ENCODE peak calls at places on chromosomes 1 and 21, in ten cellular contexts. M is HFFc6, E is fibroblast of lung, H is BJ, X is HCT116, B is breast epithelium, A is H9, L is bronchial epithelial cell, T is cardiac muscle cell, Z is brain microvascular endothelial cell. I is an unnamed sample.

GRCh38 chr1:219518168-219518905 is 94.6 kb downstream of the ZC3H11B start:
- DNase-seq in Z (peak), L (peak), E (no peak), B (no peak), X (no peak), M (peak), T (peak), H (peak), A (no peak), I (no peak)

GRCh38 chr1:58573705-58574591 is 3.1 kb downstream of the TACSTD2 start:
- DNase-seq in A (no peak), Z (no peak), L (peak), X (no peak), H (no peak), B (no peak), E (no peak), M (no peak), T (no peak), I (no peak)

GRCh38 chr1:232057217-232057895 is 430.8 kb downstream of the DISC1 start:
- DNase-seq in L (no peak), H (no peak), X (no peak), M (no peak), E (no peak), B (no peak), T (no peak), Z (no peak), A (no peak), I (no peak)

GRCh38 chr1:110216116-110216515 is 6.0 kb downstream of the KCNC4 start:
- DNase-seq in X (no peak), B (no peak), E (no peak), L (no peak), A (no peak), M (no peak), Z (no peak), H (no peak), T (no peak), I (no peak)

GRCh38 chr1:55447488-55447887 is 232.3 kb upstream of the USP24 start:
- DNase-seq in M (no peak), H (no peak), Z (no peak), T (no peak), A (no peak), E (no peak), X (no peak), L (peak), B (no peak), I (no peak)

GRCh38 chr1:31976401-31976800 is 37.3 kb upstream of the KHDRBS1 start:
- DNase-seq in Z (no peak), A (no peak), E (no peak), T (no peak), L (peak), X (no peak), B (no peak), M (peak), H (no peak), I (no peak)

GRCh38 chr1:214898718-214899117 is 183.8 kb upstream of the KCNK2 start:
- DNase-seq in Z (no peak), T (no peak), E (no peak), A (no peak), H (no peak), B (no peak), X (no peak), M (no peak), L (no peak), I (no peak)

GRCh38 chr21:34154878-34155277 is 81.5 kb downstream of the MRPS6 start:
- DNase-seq in E (no peak), Z (no peak), A (no peak), T (no peak), L (no peak), X (no peak), B (no peak), M (no peak), H (no peak), I (no peak)

GRCh38 chr21:37849703-37850102 is 66.6 kb downstream of the KCNJ6 start:
- DNase-seq in B (no peak), E (peak), H (peak), L (peak), T (peak), M (peak), A (no peak), X (no peak), Z (peak), I (no peak)

GRCh38 chr1:30656171-30656940 is 67.0 kb downstream of the MATN1 start:
- DNase-seq in A (no peak), L (no peak), X (no peak), M (no peak), H (no peak), Z (no peak), T (no peak), B (no peak), E (no peak), I (no peak)

GRCh38 chr1:101365186-101365585 is 128.4 kb downstream of the S1PR1 start:
- DNase-seq in T (no peak), H (no peak), A (no peak), Z (peak), M (no peak), L (no peak), X (no peak), B (no peak), E (no peak), I (no peak)

GRCh38 chr1:33031506-33031905 is 5.2 kb downstream of the AK2 start:
- DNase-seq in Z (no peak), T (no peak), A (no peak), E (no peak), H (no peak), B (no peak), X (no peak), M (no peak), L (no peak), I (no peak)

GRCh38 chr1:6459850-6460265 is 6.1 kb downstream of the TNFRSF25 start:
- DNase-seq in L (no peak), T (no peak), B (no peak), X (no peak), A (peak), M (no peak), E (no peak), H (no peak), Z (no peak), I (no peak)

GRCh38 chr1:113353581-113353980 is 36.7 kb upstream of the MAGI3 start:
- DNase-seq in Z (no peak), H (no peak), L (peak), B (no peak), E (no peak), A (no peak), X (no peak), T (no peak), M (no peak), I (no peak)

GRCh38 chr1:38997901-38998190 is 6.8 kb downstream of the AKIRIN1 start:
- DNase-seq in X (no peak), L (no peak), H (no peak), B (no peak), A (no peak), Z (no peak), E (no peak), T (no peak), M (no peak), I (no peak)

GRCh38 chr1:154626456-154627246 is 18.7 kb upstream of the ADAR start:
- DNase-seq in E (no peak), A (no peak), T (no peak), H (no peak), Z (no peak), M (no peak), B (no peak), X (no peak), L (peak), I (no peak)

GRCh38 chr1:93937997-93938396 is 28.8 kb upstream of the GCLM start:
- DNase-seq in Z (no peak), X (no peak), T (no peak), H (no peak), L (no peak), E (no peak), M (no peak), A (no peak), B (no peak), I (no peak)

GRCh38 chr1:58035523-58035922 is 511.0 kb downstream of the OMA1 start:
- DNase-seq in E (peak), X (no peak), H (no peak), A (peak), B (no peak), Z (no peak), T (peak), L (peak), M (no peak), I (no peak)

GRCh38 chr1:61254629-61255323 is 172.4 kb downstream of the NFIA start:
- DNase-seq in H (no peak), A (no peak), B (no peak), E (peak), X (no peak), M (peak), Z (peak), L (peak), T (peak), I (no peak)

GRCh38 chr21:42721341-42721824 is 68.0 kb downstream of the PDE9A start:
- DNase-seq in H (no peak), M (no peak), B (no peak), Z (no peak), L (no peak), X (no peak), A (no peak), T (peak), E (peak), I (no peak)

GRCh38 chr1:56477164-56478111 is 101.9 kb downstream of the PLPP3 start:
- DNase-seq in H (no peak), Z (peak), M (no peak), B (peak), L (no peak), E (peak), T (peak), A (peak), X (no peak), I (peak)

GRCh38 chr1:206992815-206993214 is 22.6 kb upstream of the FCAMR start:
- DNase-seq in M (no peak), L (no peak), Z (no peak), E (no peak), X (no peak), T (no peak), A (no peak), H (no peak), B (no peak), I (no peak)

GRCh38 chr1:71231751-71232150 is 150.9 kb upstream of the ZRANB2 start:
- DNase-seq in B (no peak), M (no peak), T (peak), E (peak), X (no peak), A (no peak), Z (no peak), L (peak), H (no peak), I (no peak)

GRCh38 chr1:106912146-106912545 is 144.3 kb upstream of the PRMT6 start:
- DNase-seq in H (no peak), M (no peak), B (no peak), E (peak), T (no peak), X (no peak), Z (no peak), L (peak), A (no peak), I (no peak)

DNA sequence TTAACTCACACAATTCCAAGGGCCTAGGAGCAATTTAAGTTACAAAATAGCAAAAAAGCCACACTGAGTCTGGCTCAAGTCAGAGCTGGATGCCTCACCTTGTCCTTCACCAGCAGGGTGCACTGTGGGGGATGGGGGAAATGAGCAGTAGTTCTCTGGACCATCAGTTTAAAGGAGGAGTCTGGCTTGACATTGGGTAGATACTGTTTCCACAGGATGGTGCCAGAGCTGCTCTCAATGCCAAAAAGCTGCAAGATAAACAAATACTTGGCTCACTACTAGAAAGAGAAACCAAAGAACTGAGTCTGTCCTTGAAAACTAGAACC is 18.8 kb downstream of the EMC1 start:
- DNase-seq in L (no peak), H (no peak), M (no peak), T (peak), X (no peak), E (peak), A (no peak), B (no peak), Z (no peak), I (no peak)
- TF ChIP-seq CTCF in L (peak), H (peak), M (peak), T (peak), X (peak), E (peak), A (no peak), B (no peak), Z (peak), I (no peak)

GRCh38 chr1:180778782-180779398 is 133.8 kb upstream of the KIAA1614 start:
- DNase-seq in H (no peak), M (no peak), E (no peak), X (peak), Z (no peak), L (peak), B (no peak), A (peak), T (no peak), I (no peak)
- TF ChIP-seq CTCF in H (peak), M (peak), E (peak), X (peak), Z (peak), L (peak), B (no peak), A (peak), T (peak), I (peak)

DNA sequence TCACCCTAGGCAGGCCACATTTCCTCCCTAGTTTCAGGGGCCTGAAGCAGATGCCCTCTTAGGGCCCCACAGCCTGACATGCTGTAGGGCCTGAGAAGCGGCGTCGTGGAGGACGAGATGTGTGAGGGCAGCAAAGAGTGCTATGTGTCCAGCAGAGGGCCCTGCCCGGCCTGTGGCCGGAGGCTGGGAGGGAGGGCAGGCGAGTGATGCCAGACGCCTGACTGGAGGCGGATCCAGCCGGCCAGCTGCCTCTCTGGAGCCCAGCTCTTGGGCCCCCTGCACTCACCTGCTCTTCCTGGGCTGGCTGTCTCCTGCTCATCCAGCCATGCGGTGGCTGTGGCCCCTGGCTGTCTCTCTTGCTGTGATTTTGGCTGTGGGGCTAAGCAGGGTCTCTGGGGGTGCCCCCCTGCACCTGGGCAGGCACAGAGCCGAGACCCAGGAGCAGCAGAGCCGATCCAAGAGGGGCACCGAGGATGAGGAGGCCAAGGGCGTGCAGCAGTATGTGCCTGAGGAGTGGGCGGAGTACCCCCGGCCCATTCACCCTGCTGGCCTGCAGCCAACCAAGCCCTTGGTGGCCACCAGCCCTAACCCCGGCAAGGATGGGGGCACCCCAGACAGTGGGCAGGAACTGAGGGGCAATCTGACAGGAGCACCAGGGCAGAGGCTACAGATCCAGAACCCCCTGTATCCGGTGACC is at the start of gene GPR37L1:
- DNase-seq in L (no peak), E (peak), M (peak), Z (no peak), T (peak), H (no peak), X (no peak), A (peak), B (no peak), I (peak)
- TF ChIP-seq CTCF in L (no peak), E (peak), M (peak), Z (peak), T (peak), H (peak), X (peak), A (peak), B (peak), I (peak)

DNA sequence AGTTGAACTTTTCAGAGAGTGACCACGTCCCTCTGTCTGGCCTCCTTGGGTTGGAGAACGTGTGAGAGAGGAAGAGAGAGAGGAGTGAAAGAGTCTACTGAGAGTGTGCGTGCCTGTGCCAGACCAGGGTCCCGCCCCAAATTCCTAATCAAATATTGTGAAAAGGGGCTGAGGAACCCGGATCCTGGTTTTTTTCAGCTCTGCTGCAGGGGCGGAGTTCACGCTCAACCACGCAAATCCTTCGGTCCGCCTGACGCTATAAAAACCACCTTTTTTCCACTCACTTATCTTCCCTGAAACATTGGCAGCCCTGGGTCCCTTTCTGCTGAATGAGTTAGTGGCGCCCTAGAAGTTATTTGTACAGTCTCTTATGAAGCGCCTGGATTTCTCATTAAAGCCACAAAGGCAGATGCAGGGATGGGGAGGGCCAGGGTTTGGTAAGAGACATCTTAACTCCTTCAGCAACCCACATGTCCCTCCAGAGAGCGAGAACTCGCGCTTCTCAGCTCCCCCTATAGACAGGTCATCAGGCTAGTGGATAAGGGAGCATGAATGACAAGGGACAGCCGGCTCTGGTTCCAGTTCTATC is at the start of gene FMOD:
- DNase-seq in H (no peak), T (peak), X (no peak), Z (no peak), E (peak), B (peak), A (peak), M (no peak), L (peak), I (no peak)
- TF ChIP-seq CTCF in H (no peak), T (peak), X (peak), Z (peak), E (peak), B (no peak), A (peak), M (peak), L (peak), I (no peak)

DNA sequence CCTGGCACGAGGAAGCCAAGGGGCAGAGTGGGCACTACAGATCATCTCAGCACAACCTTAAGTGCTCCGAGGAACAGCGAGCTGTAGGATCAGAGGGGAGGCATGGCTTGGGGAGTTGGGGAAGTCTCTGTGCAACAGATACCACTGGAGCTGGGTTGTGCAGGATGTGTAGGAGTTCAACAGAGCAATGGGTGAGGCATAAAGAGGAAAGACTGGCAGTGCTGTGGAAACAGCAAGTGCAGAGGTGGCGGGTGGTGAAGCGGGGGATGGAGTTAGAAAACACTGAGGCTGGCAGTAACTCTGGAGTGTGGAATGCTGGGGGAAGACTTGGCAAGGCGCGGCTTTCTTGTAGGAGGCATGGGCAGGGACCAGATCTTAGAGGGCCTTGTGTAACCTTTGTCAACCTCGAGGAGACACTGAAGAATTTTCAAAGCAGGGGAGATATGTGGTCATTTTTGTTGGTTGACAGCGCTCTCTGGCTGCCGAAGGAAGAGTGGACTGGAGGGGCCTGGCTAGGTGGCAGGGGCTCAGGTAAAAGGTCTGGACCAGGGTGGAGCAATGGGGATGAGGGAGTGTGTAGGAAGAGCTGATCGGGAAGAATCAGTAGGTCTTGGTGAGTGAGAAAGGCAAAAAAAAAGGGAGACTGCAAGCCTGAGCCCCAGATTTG is 237.5 kb downstream of the TRABD2B start:
- DNase-seq in M (no peak), T (no peak), A (no peak), H (no peak), L (no peak), B (peak), Z (no peak), X (no peak), E (no peak), I (no peak)
- TF ChIP-seq CTCF in M (no peak), T (no peak), A (peak), H (no peak), L (no peak), B (no peak), Z (no peak), X (peak), E (no peak), I (no peak)

GRCh38 chr1:109040627-109041613 is 982 bp downstream of the WDR47 start:
- DNase-seq in A (peak), E (peak), H (no peak), X (no peak), L (peak), T (peak), B (no peak), M (no peak), Z (no peak), I (peak)
- TF ChIP-seq CTCF in A (no peak), E (no peak), H (peak), X (no peak), L (no peak), T (no peak), B (no peak), M (no peak), Z (no peak), I (no peak)

GRCh38 chr1:13917607-13918006 is 217.6 kb downstream of the PRDM2 start:
- DNase-seq in A (no peak), Z (no peak), M (no peak), T (no peak), H (no peak), L (no peak), B (no peak), X (no peak), E (no peak), I (no peak)

GRCh38 chr1:13913396-13913795 is 213.4 kb downstream of the PRDM2 start:
- DNase-seq in E (no peak), H (no peak), L (no peak), T (no peak), Z (no peak), M (no peak), B (no peak), X (no peak), A (no peak), I (no peak)

GRCh38 chr1:13921190-13921589 is 221.2 kb downstream of the PRDM2 start:
- DNase-seq in T (no peak), E (no peak), H (no peak), B (no peak), Z (no peak), M (no peak), A (no peak), L (no peak), X (no peak), I (no peak)

GRCh38 chr1:13911697-13912619 is 212.0 kb downstream of the PRDM2 start:
- DNase-seq in A (no peak), T (no peak), Z (no peak), E (no peak), L (no peak), M (no peak), H (no peak), X (no peak), B (no peak), I (no peak)

GRCh38 chr1:13916530-13916929 is 216.5 kb downstream of the PRDM2 start:
- DNase-seq in Z (no peak), H (no peak), L (no peak), A (no peak), M (no peak), E (no peak), T (no peak), X (no peak), B (no peak), I (no peak)
- TF ChIP-seq CTCF in Z (no peak), H (no peak), L (no peak), A (peak), M (no peak), E (no peak), T (no peak), X (no peak), B (no peak), I (no peak)

GRCh38 chr1:15254521-15254920 is 7.5 kb downstream of the FHAD1 start:
- DNase-seq in M (no peak), A (no peak), T (no peak), X (no peak), E (peak), L (no peak), B (no peak), Z (no peak), H (no peak), I (no peak)

GRCh38 chr1:15257309-15257708 is 10.3 kb downstream of the FHAD1 start:
- DNase-seq in T (no peak), H (no peak), B (no peak), E (no peak), M (no peak), Z (no peak), X (no peak), A (no peak), L (no peak), I (no peak)

GRCh38 chr1:15258828-15259588 is 12.0 kb downstream of the FHAD1 start:
- DNase-seq in T (peak), A (no peak), X (no peak), M (no peak), Z (no peak), B (no peak), H (no peak), E (no peak), L (no peak), I (no peak)

GRCh38 chr1:15255582-15256149 is 8.6 kb downstream of the FHAD1 start:
- DNase-seq in X (no peak), Z (no peak), A (no peak), B (no peak), L (no peak), M (no peak), H (no peak), E (no peak), T (no peak), I (no peak)

GRCh38 chr1:15256584-15256983 is 9.6 kb downstream of the FHAD1 start:
- DNase-seq in Z (no peak), M (no peak), X (no peak), T (no peak), B (no peak), L (no peak), H (no peak), E (no peak), A (no peak), I (no peak)
- TF ChIP-seq CTCF in Z (no peak), M (no peak), X (no peak), T (no peak), B (no peak), L (no peak), H (no peak), E (no peak), A (no peak), I (no peak)

I was measured in neural crest cell.